ENCODE peak calls at places on chromosomes 11 and 22, in four cellular contexts. O is HepG2, I is K562, K is HCT116. C is an unnamed sample.

GRCh38 chr22:30523646-30524489 is 18.4 kb upstream of the SEC14L4 start:
- DNase-seq in O (no peak), I (no peak), K (no peak), C (no peak)

GRCh38 chr22:47862394-47862793 is 1099.9 kb downstream of the TBC1D22A start:
- DNase-seq in O (no peak), I (no peak), K (no peak), C (no peak)

GRCh38 chr11:1549355-1550330 is 22.4 kb downstream of the DUSP8 start:
- DNase-seq in O (peak), I (peak), K (no peak), C (no peak)

GRCh38 chr22:25120761-25121212 is 78.9 kb upstream of the CRYBB3 start:
- DNase-seq in O (peak), I (no peak), K (no peak), C (no peak)

GRCh38 chr22:30235687-30236170 is 10.8 kb downstream of the LIF start:
- DNase-seq in O (no peak), I (no peak), K (no peak), C (no peak)

GRCh38 chr22:47218671-47219070 is 456.2 kb downstream of the TBC1D22A start:
- DNase-seq in O (no peak), I (no peak), K (no peak), C (no peak)

GRCh38 chr11:35389897-35390462 is 29.4 kb downstream of the SLC1A2 start:
- DNase-seq in O (no peak), I (no peak), K (no peak), C (no peak)

GRCh38 chr11:6194065-6194581 is 4.9 kb upstream of the OR52W1 start:
- DNase-seq in O (no peak), I (no peak), K (no peak), C (no peak)

GRCh38 chr11:1207451-1208360 is 15.2 kb upstream of the MUC5B start:
- DNase-seq in O (no peak), I (peak), K (no peak), C (no peak)

GRCh38 chr11:74691755-74692154 is 39.5 kb downstream of the CHRDL2 start:
- DNase-seq in O (no peak), I (no peak), K (no peak), C (no peak)

GRCh38 chr11:130435671-130436070 is 7.3 kb upstream of the ADAMTS8 start:
- DNase-seq in O (no peak), I (no peak), K (no peak), C (no peak)

GRCh38 chr11:128548655-128549255 is 38.6 kb downstream of the ETS1 start:
- DNase-seq in O (no peak), I (no peak), K (no peak), C (no peak)

GRCh38 chr11:35237860-35238715 is 99.1 kb downstream of the CD44 start:
- DNase-seq in O (peak), I (peak), K (peak), C (no peak)

GRCh38 chr11:100908746-100909145 is 220.9 kb downstream of the PGR start:
- DNase-seq in O (no peak), I (no peak), K (no peak), C (no peak)

DNA sequence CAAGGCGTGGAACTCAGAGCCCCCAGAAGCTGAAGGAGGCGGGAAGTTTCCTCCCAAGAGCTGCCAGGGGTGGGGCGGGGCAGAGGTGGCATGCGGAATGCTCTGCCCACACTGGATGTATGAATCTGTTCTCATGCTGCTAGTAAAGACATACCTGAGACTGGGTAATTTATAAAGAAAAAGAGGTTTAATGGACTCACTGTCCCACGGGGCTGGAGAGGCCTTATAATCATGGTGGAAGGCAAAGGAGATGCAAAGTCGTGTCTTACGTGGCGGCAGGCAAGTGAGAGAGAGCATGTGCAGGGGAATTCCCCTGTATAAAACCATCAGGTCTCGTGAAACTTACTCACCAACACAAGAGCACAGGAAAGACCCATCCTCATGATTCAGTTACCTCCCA is 57.6 kb downstream of the SMIM38 start:
- DNase-seq in O (no peak), I (no peak), K (no peak), C (no peak)
- TF ChIP-seq TCF7L2 in O (no peak), I (no peak), K (no peak), C (no peak)

DNA sequence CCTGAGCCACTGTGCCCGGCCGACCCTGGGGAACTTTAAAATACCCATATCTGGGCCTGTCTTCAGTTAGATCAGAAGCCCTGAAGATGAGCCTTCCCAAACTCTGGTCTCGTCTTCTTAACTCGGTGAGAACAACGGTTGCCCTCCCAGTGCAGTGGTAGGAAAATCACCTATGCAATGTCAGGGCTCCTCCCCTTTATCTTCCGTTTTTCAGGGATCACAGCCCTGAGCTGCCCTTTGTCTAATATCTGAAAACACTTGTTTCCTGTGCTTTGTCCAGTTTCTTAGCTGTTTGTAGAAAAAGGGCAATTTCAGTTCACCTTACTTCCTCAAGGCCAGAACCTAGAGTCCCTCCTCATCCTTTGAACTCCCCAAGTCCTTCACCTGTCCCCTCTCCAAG is 9.4 kb downstream of the DRAP1 start:
- DNase-seq in O (no peak), I (peak), K (no peak), C (no peak)
- H3K4me3 ChIP-seq in O (peak), I (no peak), K (no peak), C (no peak)

GRCh38 chr11:61700221-61700620 is 20.0 kb downstream of the DAGLA start:
- DNase-seq in O (peak), I (peak), K (peak), C (no peak)

GRCh38 chr11:61698173-61698965 is 18.2 kb downstream of the DAGLA start:
- DNase-seq in O (no peak), I (no peak), K (no peak), C (no peak)

GRCh38 chr11:61700720-61701119 is 20.5 kb downstream of the DAGLA start:
- DNase-seq in O (no peak), I (no peak), K (no peak), C (no peak)

GRCh38 chr11:61701298-61701993 is 21.3 kb downstream of the DAGLA start:
- DNase-seq in O (peak), I (peak), K (peak), C (no peak)

GRCh38 chr11:61699737-61700160 is 19.6 kb downstream of the DAGLA start:
- DNase-seq in O (no peak), I (no peak), K (no peak), C (no peak)
- TF ChIP-seq TCF7L2 in O (no peak), I (no peak), K (no peak), C (no peak)

DNA sequence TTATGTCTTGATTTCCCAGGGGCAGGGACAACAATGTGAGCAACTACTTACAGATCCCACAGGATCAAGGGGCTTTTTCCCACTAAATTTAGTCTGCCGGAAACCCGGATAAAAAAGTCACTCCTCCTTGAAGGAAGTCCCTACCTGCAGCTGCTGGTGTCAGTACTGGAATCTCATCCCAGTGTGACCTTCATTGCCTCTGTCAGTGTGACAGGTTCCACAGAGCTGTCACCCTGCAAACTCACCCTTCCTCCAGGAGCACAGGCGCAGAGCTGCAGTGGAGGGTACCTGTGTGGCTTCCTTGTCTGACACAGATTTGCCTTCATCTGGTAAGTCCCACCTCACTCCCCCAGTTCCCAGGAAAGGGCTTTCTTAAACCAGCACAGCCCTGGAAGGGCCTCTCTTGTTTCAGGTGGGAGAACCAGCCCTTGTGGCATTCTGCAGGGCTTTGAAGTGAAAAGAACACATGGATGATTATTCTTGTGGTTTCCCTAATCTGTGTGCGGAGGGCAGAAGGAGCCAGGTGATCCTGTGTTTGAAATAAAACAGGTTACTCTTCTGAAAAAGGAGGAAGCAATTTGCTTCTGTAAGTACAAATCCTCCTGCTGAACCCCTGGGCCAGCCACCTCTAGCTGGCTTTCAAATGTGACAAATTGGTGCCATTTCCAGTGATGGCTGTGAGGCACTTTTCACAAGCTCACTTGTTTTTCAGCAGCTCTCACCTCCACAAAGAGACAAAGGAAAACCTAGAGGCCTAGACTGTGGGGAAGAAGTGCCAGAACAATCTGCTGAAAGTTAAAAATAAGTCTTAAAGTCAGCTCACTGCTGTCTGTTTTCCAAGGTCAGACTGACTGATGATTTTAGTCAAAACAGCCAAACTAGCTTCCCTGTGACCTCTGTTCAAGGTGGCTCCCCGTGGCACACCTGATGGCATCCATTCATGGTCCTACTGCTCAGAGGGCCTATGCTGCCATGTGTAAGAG is 9.2 kb upstream of the PRSS23 start:
- DNase-seq in O (no peak), I (no peak), K (no peak), C (no peak)
- H3K4me3 ChIP-seq in O (no peak), I (no peak), K (no peak), C (no peak)

DNA sequence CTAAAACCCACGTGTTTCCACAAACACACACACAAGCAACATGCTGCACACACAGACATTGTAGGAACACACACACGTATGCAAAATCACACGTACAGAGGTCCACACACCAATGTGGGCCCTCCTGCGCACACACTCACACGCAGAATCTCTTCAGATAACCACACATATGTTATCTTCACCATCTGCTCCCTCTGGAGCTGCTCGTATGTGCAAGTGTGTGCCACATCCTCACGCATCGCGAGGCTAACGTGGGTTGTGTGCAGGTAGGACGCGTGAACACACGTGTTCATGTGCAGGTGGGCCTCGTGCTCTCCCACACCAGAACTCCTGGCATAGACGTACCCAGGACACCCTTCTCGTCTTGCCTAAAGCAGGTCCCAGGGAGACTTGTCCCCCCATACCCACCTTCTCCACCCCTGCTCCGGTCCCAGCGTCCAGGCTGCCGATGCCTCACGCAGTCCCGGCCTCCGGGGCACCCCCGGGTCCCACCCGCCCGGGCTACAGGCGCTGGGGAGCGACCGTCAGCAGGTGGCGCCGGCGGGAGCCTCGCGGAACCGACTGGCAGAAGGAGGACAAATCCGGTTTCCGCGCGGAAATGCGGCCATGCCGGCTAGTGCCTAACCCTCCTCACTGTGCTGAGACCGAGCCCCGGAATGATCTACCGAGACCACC is 10.3 kb upstream of the IGSF9B start:
- DNase-seq in O (no peak), I (peak), K (no peak), C (no peak)
- TF ChIP-seq TCF7L2 in O (no peak), I (no peak), K (no peak), C (no peak)